ENCODE peak calls at places on chromosomes 7 and 10, in four cellular contexts. L, J, M and A are unnamed samples.

GRCh38 chr10:74852406-74852805 is 26.0 kb downstream of the KAT6B start:
- DNase-seq in L (no peak), J (no peak), M (no peak), A (no peak)

GRCh38 chr7:73423519-73424485 is 9.8 kb upstream of the FZD9 start:
- DNase-seq in L (no peak), J (no peak), M (peak; percentile 62), A (no peak)

GRCh38 chr7:139490130-139490529 is 6.7 kb upstream of the KLRG2 start:
- DNase-seq in L (no peak), J (no peak), M (no peak), A (no peak)

GRCh38 chr7:51009716-51010496 is 227.2 kb upstream of the GRB10 start:
- DNase-seq in L (no peak), J (no peak), M (peak; percentile 5), A (no peak)

GRCh38 chr7:104627516-104627915 is 299.1 kb downstream of the LHFPL3 start:
- DNase-seq in L (no peak), J (no peak), M (no peak), A (peak; percentile 12)

GRCh38 chr10:74586088-74586585 is 240.3 kb upstream of the KAT6B start:
- DNase-seq in L (no peak), J (peak; percentile 73), M (no peak), A (no peak)

GRCh38 chr7:76069238-76069638 is 21.3 kb downstream of the MDH2 start:
- DNase-seq in L (peak; percentile 39), J (no peak), M (no peak), A (peak; percentile 20)

GRCh38 chr10:121337356-121337936 is 260.8 kb downstream of the FGFR2 start:
- DNase-seq in L (no peak), J (no peak), M (no peak), A (no peak)

GRCh38 chr10:119252051-119252465 is 44.7 kb downstream of the GRK5 start:
- DNase-seq in L (peak; percentile 42), J (no peak), M (peak; percentile 75), A (no peak)

GRCh38 chr7:141483044-141483443 is 68.2 kb upstream of the AGK start:
- DNase-seq in L (no peak), J (no peak), M (peak; percentile 12), A (no peak)

GRCh38 chr7:139827042-139827441 is 2.0 kb upstream of the TBXAS1 start:
- DNase-seq in L (no peak), J (no peak), M (no peak), A (no peak)

GRCh38 chr10:76881477-76882220 is 756.0 kb downstream of the KCNMA1 start:
- DNase-seq in L (no peak), J (peak; percentile 26), M (no peak), A (no peak)

GRCh38 chr10:125411724-125412123 is 251.4 kb upstream of the CTBP2 start:
- DNase-seq in L (no peak), J (no peak), M (no peak), A (no peak)

GRCh38 chr7:102412548-102412947 is 16.4 kb downstream of the PRKRIP1 start:
- DNase-seq in L (peak; percentile 66), J (no peak), M (no peak), A (peak; percentile 52)

GRCh38 chr7:127850195-127850594 is 181.0 kb downstream of the LRRC4 start:
- DNase-seq in L (no peak), J (no peak), M (no peak), A (no peak)

GRCh38 chr7:101814996-101815825 is 2.2 kb upstream of the CUX1 start:
- DNase-seq in L (peak; percentile 93), J (no peak), M (no peak), A (peak; percentile 75)

GRCh38 chr7:6656413-6656812 is 19.3 kb downstream of the ZNF316 start:
- DNase-seq in L (no peak), J (no peak), M (no peak), A (no peak)

GRCh38 chr10:44309939-44310761 is 74.7 kb downstream of the CXCL12 start:
- DNase-seq in L (no peak), J (no peak), M (no peak), A (no peak)

GRCh38 chr7:40507166-40507565 is 372.4 kb downstream of the SUGCT start:
- DNase-seq in L (peak; percentile 9), J (no peak), M (peak; percentile 9), A (no peak)

GRCh38 chr7:40493609-40494041 is 358.8 kb downstream of the SUGCT start:
- DNase-seq in L (no peak), J (no peak), M (no peak), A (no peak)

GRCh38 chr7:132380065-132380464 is 196.2 kb downstream of the PLXNA4 start:
- DNase-seq in L (no peak), J (no peak), M (peak; percentile 15), A (no peak)

GRCh38 chr10:133030791-133031190 is 56.9 kb upstream of the ADGRA1 start:
- DNase-seq in L (no peak), J (no peak), M (no peak), A (no peak)

GRCh38 chr7:151400626-151401315 is 9.1 kb downstream of the WDR86 start:
- DNase-seq in L (no peak), J (peak; percentile 41), M (no peak), A (no peak)

GRCh38 chr7:22005151-22005550 is 59.5 kb upstream of the CDCA7L start:
- DNase-seq in L (no peak), J (no peak), M (no peak), A (no peak)

GRCh38 chr7:67857698-67858097 is 861.1 kb downstream of the TYW1 start:
- DNase-seq in L (no peak), J (no peak), M (no peak), A (no peak)

GRCh38 chr7:88224596-88225275 is 4.9 kb upstream of the SRI start:
- DNase-seq in L (no peak), J (no peak), M (no peak), A (no peak)

GRCh38 chr10:104928733-104929132 is 287.6 kb downstream of the SORCS3 start:
- DNase-seq in L (no peak), J (no peak), M (no peak), A (no peak)

GRCh38 chr10:71396714-71397339 is at the start of gene CDH23:
- DNase-seq in L (peak; percentile 80), J (no peak), M (no peak), A (peak; percentile 72)

GRCh38 chr10:30282226-30282625 is 66.9 kb downstream of the MTPAP start:
- DNase-seq in L (no peak), J (no peak), M (no peak), A (no peak)

GRCh38 chr10:62373995-62374861 is at the start of gene ZNF365:
- DNase-seq in L (no peak), J (no peak), M (no peak), A (peak; percentile 67)

GRCh38 chr7:140876519-140877248 is 48.0 kb downstream of the BRAF start:
- DNase-seq in L (no peak), J (peak; percentile 47), M (no peak), A (no peak)

GRCh38 chr10:117222552-117223412 is 18.1 kb upstream of the SLC18A2 start:
- DNase-seq in L (no peak), J (no peak), M (no peak), A (no peak)

GRCh38 chr7:55144333-55144954 is 125.6 kb downstream of the EGFR start:
- DNase-seq in L (peak; percentile 38), J (no peak), M (no peak), A (peak; percentile 16)
- TF ChIP-seq SP1 in L (no peak), J (no peak), M (no peak), A (no peak)

GRCh38 chr7:155962968-155963300 is 150.7 kb upstream of the SHH start:
- DNase-seq in L (no peak), J (no peak), M (no peak), A (no peak)

GRCh38 chr7:155962191-155962967 is 150.1 kb upstream of the SHH start:
- DNase-seq in L (no peak), J (peak; percentile 1), M (peak; percentile 63), A (no peak)

GRCh38 chr7:155959894-155960293 is 147.6 kb upstream of the SHH start:
- DNase-seq in L (no peak), J (no peak), M (no peak), A (no peak)

GRCh38 chr7:155963356-155963755 is 151.1 kb upstream of the SHH start:
- DNase-seq in L (no peak), J (no peak), M (no peak), A (no peak)

DNA sequence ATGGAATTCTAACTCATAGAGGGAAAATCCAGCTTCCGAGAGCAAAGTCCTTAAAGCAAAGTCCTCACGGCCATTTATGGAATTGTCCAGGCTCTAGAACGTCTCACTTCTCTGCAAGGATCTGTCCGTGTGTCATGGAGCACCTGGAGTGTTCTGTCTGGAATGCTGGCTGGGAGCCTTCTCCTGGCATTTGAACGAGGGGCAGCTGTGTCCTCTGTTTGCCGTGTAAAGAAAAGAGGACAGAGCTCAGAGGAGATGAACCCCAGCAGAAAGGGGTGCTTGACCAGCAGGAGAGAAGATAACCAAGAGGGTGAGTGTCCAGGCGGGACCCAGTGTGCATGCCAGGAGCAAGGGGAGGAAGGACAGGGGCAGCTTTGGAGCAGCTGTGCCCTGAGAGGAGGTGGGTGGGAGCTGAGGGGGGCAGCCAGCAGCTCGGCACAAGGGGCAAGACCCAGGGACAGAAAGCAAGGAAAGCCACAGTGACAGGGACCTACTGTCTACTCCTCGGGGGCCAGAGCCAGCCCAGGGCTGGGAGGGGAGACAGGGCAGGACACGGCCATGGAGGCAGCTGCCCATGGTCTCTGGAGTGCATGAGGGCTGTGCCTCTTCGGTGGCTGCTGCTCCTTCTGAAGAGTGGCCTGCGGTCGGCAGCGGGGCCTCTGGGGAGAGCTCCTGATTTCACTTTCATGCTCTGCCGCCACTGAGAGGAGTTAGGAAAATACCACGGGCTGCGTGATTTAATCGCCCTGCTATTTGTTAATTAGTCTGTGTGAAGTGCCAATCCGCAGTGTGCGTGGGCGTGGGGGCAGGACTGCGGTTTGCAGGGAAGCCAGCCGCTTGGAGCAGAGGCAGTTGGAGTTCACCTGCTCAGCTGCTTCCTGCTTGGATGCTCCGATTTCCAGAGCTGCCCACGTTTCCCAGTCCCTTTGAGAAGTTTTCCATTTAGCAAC is 149.3 kb upstream of the SHH start:
- DNase-seq in L (no peak), J (no peak), M (peak; percentile 61), A (no peak)
- TF ChIP-seq TARDBP in L (no peak), J (no peak), M (no peak), A (no peak)

DNA sequence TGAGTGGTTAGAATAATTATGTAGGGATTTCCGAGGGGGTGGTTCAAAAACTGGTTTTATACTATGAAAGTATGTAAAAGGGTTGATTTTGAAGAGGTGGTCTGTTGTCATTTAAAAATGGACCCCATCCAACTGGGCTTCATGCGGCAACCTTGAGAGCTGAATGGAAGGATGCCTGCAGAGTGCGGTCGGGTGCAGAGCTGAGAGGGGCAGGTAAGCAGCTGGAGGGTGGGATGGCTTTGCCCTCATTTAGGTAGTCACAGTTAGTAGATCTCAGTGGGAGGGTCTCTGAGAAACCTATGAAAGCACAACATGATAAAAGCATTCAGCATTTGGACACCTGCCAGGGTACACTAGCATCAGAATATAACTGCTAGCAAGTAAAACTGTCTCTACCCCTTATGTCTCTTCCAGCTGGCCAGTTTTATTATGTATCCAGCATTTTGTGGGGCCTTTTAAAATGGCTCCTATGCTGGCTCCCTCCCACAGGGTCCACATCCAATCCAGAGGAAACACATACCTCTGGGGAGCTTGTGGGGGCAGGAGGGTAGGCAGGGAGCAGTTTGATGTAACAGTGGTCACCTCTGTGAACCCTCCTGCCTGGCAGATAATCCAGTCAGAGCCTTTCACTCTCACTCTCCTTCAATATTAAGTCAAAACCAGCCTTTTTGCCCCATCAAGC is 75.9 kb upstream of the MAGI2 start:
- DNase-seq in L (no peak), J (no peak), M (no peak), A (no peak)
- TF ChIP-seq SP1 in L (no peak), J (no peak), M (no peak), A (no peak)

DNA sequence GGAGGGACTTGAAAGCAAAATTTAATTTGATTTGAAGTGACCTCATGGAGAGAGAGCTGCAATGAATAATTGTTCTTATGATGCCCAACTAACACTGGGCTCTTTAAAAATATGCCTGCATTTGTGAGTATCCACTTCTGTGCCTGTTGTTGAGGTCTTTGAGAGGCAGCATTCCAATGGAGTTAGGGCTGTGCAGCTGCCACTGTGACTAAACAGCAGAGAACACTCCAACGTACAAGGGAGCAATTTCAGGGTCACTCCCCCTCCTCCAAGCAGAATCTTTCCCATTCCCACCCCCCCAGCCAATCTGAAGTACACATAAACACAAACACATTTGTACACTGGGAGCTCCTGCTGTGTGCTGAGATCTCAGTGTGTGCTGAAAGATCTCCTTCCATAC is 28.0 kb upstream of the GSAP start:
- DNase-seq in L (no peak), J (no peak), M (no peak), A (no peak)
- TF ChIP-seq TARDBP in L (no peak), J (no peak), M (no peak), A (no peak)